ENCODE peak calls at places on chromosome 6, in four cellular contexts. W is K562, E is SK-N-SH, U is GM12878. T is an unnamed sample.

GRCh38 chr6:157045831-157046454 is 268.8 kb downstream of the ARID1B start:
- DNase-seq in W (no peak), U (no peak), E (peak), T (no peak)

GRCh38 chr6:143431226-143431625 is 19.3 kb downstream of the ADAT2 start:
- DNase-seq in W (no peak), E (no peak), U (no peak), T (no peak)

GRCh38 chr6:163958646-163959045 is 544.1 kb downstream of the QKI start:
- DNase-seq in E (no peak), U (no peak), W (no peak), T (no peak)

GRCh38 chr6:17432356-17432755 is 39.0 kb downstream of the CAP2 start:
- DNase-seq in W (no peak), U (no peak), E (no peak), T (no peak)

GRCh38 chr6:7145269-7146078 is 37.7 kb downstream of the RREB1 start:
- DNase-seq in W (no peak), U (no peak), E (no peak), T (no peak)

GRCh38 chr6:36349240-36349639 is 12.6 kb upstream of the BNIP5 start:
- DNase-seq in E (no peak), U (no peak), W (no peak), T (no peak)

GRCh38 chr6:49528571-49528970 is 21.9 kb upstream of the C6orf141 start:
- DNase-seq in U (no peak), W (no peak), E (no peak), T (no peak)

GRCh38 chr6:157516319-157517026 is 135.5 kb downstream of the ZDHHC14 start:
- DNase-seq in W (no peak), E (no peak), U (no peak), T (no peak)

GRCh38 chr6:26604797-26605196 is 8.0 kb downstream of the ABT1 start:
- DNase-seq in E (no peak), W (no peak), U (no peak), T (no peak)

GRCh38 chr6:31144296-31144969 is 5.6 kb upstream of the PSORS1C2 start:
- DNase-seq in U (no peak), E (no peak), W (no peak), T (no peak)

GRCh38 chr6:28206527-28207243 is 18.4 kb upstream of the ZSCAN9 start:
- DNase-seq in U (no peak), W (no peak), E (no peak), T (no peak)

GRCh38 chr6:28203201-28203600 is 21.9 kb upstream of the ZSCAN9 start:
- DNase-seq in E (no peak), U (no peak), W (no peak), T (peak)

GRCh38 chr6:28207244-28208179 is 17.6 kb upstream of the ZSCAN9 start:
- DNase-seq in U (no peak), W (no peak), E (peak), T (peak)

GRCh38 chr6:28208180-28208659 is 16.9 kb upstream of the ZSCAN9 start:
- DNase-seq in E (no peak), W (no peak), U (no peak), T (peak)

DNA sequence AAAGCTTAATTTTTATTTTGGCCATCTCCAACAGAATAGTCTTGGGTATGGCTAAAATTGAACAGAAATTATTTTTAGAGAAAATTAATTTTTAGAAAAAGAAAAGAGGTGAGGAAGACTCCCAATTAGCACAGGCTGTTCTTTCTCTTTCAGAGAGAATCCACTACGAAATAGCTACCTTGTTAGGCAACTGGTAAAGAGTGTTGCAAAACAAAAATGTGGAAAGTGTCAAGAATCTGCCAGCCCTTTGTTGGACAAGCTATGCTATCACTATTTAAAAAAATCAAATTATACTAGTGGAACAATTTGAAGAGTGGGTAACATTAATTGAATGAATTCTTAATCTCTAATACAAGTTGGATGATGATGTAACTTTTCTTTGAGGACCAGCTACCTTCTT is 19.2 kb upstream of the ZSCAN9 start:
- DNase-seq in W (no peak), E (no peak), U (no peak), T (no peak)
- TF ChIP-seq USF1 in W (no peak), E (no peak), U (no peak), T (no peak)

GRCh38 chr6:154488802-154489437 is 21.6 kb downstream of the CNKSR3 start:
- DNase-seq in E (no peak), U (no peak), W (no peak), T (no peak)
- TF ChIP-seq USF1 in E (no peak), U (no peak), W (no peak), T (no peak)

GRCh38 chr6:126188271-126188909 is 151.5 kb upstream of the CENPW start:
- DNase-seq in E (no peak), W (no peak), U (no peak), T (no peak)
- TF ChIP-seq USF1 in E (no peak), W (no peak), U (no peak), T (no peak)

GRCh38 chr6:38482466-38482865 is 157.3 kb downstream of the BTBD9 start:
- DNase-seq in E (peak), U (no peak), W (no peak), T (no peak)

GRCh38 chr6:38488876-38489275 is 150.9 kb downstream of the BTBD9 start:
- DNase-seq in U (no peak), W (no peak), E (no peak), T (no peak)

GRCh38 chr6:38483526-38483925 is 156.2 kb downstream of the BTBD9 start:
- DNase-seq in E (no peak), U (peak), W (no peak), T (no peak)

GRCh38 chr6:38487423-38487822 is 152.3 kb downstream of the BTBD9 start:
- DNase-seq in W (no peak), E (no peak), U (no peak), T (no peak)

GRCh38 chr6:38484656-38485055 is 155.1 kb downstream of the BTBD9 start:
- DNase-seq in U (no peak), W (no peak), E (no peak), T (no peak)
- TF ChIP-seq USF1 in U (no peak), W (no peak), E (no peak), T (no peak)

T was measured in WTC11.